ENCODE peak calls at places on chromosomes 5 and 9, in six cellular contexts. One of them, this sample, is unnamed.

GRCh38 chr9:61674465-61674864 is 484.6 kb downstream of the SPATA31A7 start:
- DNase-seq in A673: no peak
- DNase-seq in cardiac fibroblast: no peak
- DNase-seq in breast epithelium: no peak
- DNase-seq in CD4-positive, alpha-beta T cell: no peak
- DNase-seq in adrenal gland: no peak
- DNase-seq in this sample: no peak

GRCh38 chr5:39494099-39494498 is 69.3 kb upstream of the DAB2 start:
- DNase-seq in A673: no peak
- DNase-seq in cardiac fibroblast: peak
- DNase-seq in breast epithelium: no peak
- DNase-seq in CD4-positive, alpha-beta T cell: no peak
- DNase-seq in adrenal gland: no peak
- DNase-seq in this sample: no peak

GRCh38 chr9:91416086-91416712 is 7.4 kb downstream of the NFIL3 start:
- DNase-seq in A673: no peak
- DNase-seq in cardiac fibroblast: no peak
- DNase-seq in breast epithelium: no peak
- DNase-seq in CD4-positive, alpha-beta T cell: no peak
- DNase-seq in adrenal gland: no peak
- DNase-seq in this sample: no peak

GRCh38 chr5:92504346-92504745 is 1076.7 kb downstream of the NR2F1-AS1 start:
- DNase-seq in A673: no peak
- DNase-seq in cardiac fibroblast: no peak
- DNase-seq in breast epithelium: no peak
- DNase-seq in CD4-positive, alpha-beta T cell: no peak
- DNase-seq in adrenal gland: no peak
- DNase-seq in this sample: no peak

GRCh38 chr5:172735141-172735831 is 35.7 kb downstream of the DUSP1 start:
- DNase-seq in A673: no peak
- DNase-seq in cardiac fibroblast: no peak
- DNase-seq in breast epithelium: no peak
- DNase-seq in CD4-positive, alpha-beta T cell: no peak
- DNase-seq in adrenal gland: peak
- DNase-seq in this sample: no peak

GRCh38 chr5:131899686-131900085 is 45.8 kb downstream of the MEIKIN start:
- DNase-seq in A673: no peak
- DNase-seq in cardiac fibroblast: peak
- DNase-seq in breast epithelium: no peak
- DNase-seq in CD4-positive, alpha-beta T cell: no peak
- DNase-seq in adrenal gland: no peak
- DNase-seq in this sample: no peak

GRCh38 chr9:69900406-69900805 is 79.8 kb downstream of the CFAP95 start:
- DNase-seq in A673: no peak
- DNase-seq in cardiac fibroblast: no peak
- DNase-seq in breast epithelium: no peak
- DNase-seq in CD4-positive, alpha-beta T cell: no peak
- DNase-seq in adrenal gland: no peak
- DNase-seq in this sample: no peak

GRCh38 chr5:59685806-59686205 is 207.7 kb downstream of the PDE4D start:
- DNase-seq in A673: no peak
- DNase-seq in cardiac fibroblast: peak
- DNase-seq in breast epithelium: no peak
- DNase-seq in CD4-positive, alpha-beta T cell: no peak
- DNase-seq in adrenal gland: no peak
- DNase-seq in this sample: no peak

GRCh38 chr5:139642891-139643871 is 5.0 kb upstream of the CXXC5 start:
- DNase-seq in A673: no peak
- DNase-seq in cardiac fibroblast: no peak
- DNase-seq in breast epithelium: peak
- DNase-seq in CD4-positive, alpha-beta T cell: no peak
- DNase-seq in adrenal gland: no peak
- DNase-seq in this sample: no peak

GRCh38 chr9:107707419-107707837 is 217.9 kb upstream of the KLF4 start:
- DNase-seq in A673: no peak
- DNase-seq in cardiac fibroblast: peak
- DNase-seq in breast epithelium: no peak
- DNase-seq in CD4-positive, alpha-beta T cell: no peak
- DNase-seq in adrenal gland: peak
- DNase-seq in this sample: no peak

GRCh38 chr5:78647411-78647818 is 1.2 kb downstream of the LHFPL2 start:
- DNase-seq in A673: peak
- DNase-seq in cardiac fibroblast: peak
- DNase-seq in breast epithelium: no peak
- DNase-seq in CD4-positive, alpha-beta T cell: no peak
- DNase-seq in adrenal gland: peak
- DNase-seq in this sample: no peak

GRCh38 chr5:111070272-111071134 is 1.0 kb upstream of the TSLP start:
- DNase-seq in A673: peak
- DNase-seq in cardiac fibroblast: no peak
- DNase-seq in breast epithelium: no peak
- DNase-seq in CD4-positive, alpha-beta T cell: no peak
- DNase-seq in adrenal gland: no peak
- DNase-seq in this sample: no peak

GRCh38 chr5:89981871-89982773 is 427.4 kb downstream of the CETN3 start:
- DNase-seq in A673: no peak
- DNase-seq in cardiac fibroblast: no peak
- DNase-seq in breast epithelium: no peak
- DNase-seq in CD4-positive, alpha-beta T cell: no peak
- DNase-seq in adrenal gland: no peak
- DNase-seq in this sample: no peak

GRCh38 chr9:117413346-117414219 is 1.3 kb downstream of the ASTN2 start:
- DNase-seq in A673: peak
- DNase-seq in cardiac fibroblast: no peak
- DNase-seq in breast epithelium: no peak
- DNase-seq in CD4-positive, alpha-beta T cell: no peak
- DNase-seq in adrenal gland: no peak
- DNase-seq in this sample: no peak
- TF ChIP-seq CTCF in A673: no peak
- TF ChIP-seq CTCF in cardiac fibroblast: no peak
- TF ChIP-seq CTCF in breast epithelium: no peak
- TF ChIP-seq CTCF in CD4-positive, alpha-beta T cell: no peak
- TF ChIP-seq CTCF in adrenal gland: no peak
- TF ChIP-seq CTCF in this sample: no peak

GRCh38 chr5:154868702-154869101 is 10.3 kb downstream of the CNOT8 start:
- DNase-seq in A673: no peak
- DNase-seq in cardiac fibroblast: peak
- DNase-seq in breast epithelium: no peak
- DNase-seq in CD4-positive, alpha-beta T cell: no peak
- DNase-seq in adrenal gland: no peak
- DNase-seq in this sample: no peak
- TF ChIP-seq CTCF in A673: no peak
- TF ChIP-seq CTCF in cardiac fibroblast: no peak
- TF ChIP-seq CTCF in breast epithelium: no peak
- TF ChIP-seq CTCF in CD4-positive, alpha-beta T cell: peak
- TF ChIP-seq CTCF in adrenal gland: no peak
- TF ChIP-seq CTCF in this sample: no peak

DNA sequence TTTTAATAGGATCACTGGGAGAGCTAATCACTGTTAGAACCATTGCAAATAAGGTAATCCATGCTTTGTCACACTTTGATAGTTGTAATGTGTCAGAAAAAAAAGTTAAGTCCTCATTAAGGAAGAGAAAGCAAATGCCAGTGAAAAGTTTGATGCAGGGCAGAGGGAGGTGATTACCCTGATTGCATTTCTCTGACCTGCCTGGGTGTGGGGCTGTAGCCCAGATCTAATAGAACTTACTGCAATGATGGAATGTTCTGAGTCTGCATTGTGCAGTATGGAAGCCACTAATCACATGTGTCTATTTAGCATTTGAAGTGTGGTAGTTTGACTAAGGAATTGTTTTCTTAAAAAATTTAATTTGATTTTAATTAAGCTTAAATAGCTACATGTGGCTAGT is 202.7 kb downstream of the ATP10B start:
- DNase-seq in A673: peak
- DNase-seq in cardiac fibroblast: no peak
- DNase-seq in breast epithelium: no peak
- DNase-seq in CD4-positive, alpha-beta T cell: no peak
- DNase-seq in adrenal gland: no peak
- DNase-seq in this sample: no peak
- TF ChIP-seq CTCF in A673: peak
- TF ChIP-seq CTCF in cardiac fibroblast: no peak
- TF ChIP-seq CTCF in breast epithelium: no peak
- TF ChIP-seq CTCF in CD4-positive, alpha-beta T cell: no peak
- TF ChIP-seq CTCF in adrenal gland: no peak
- TF ChIP-seq CTCF in this sample: peak

DNA sequence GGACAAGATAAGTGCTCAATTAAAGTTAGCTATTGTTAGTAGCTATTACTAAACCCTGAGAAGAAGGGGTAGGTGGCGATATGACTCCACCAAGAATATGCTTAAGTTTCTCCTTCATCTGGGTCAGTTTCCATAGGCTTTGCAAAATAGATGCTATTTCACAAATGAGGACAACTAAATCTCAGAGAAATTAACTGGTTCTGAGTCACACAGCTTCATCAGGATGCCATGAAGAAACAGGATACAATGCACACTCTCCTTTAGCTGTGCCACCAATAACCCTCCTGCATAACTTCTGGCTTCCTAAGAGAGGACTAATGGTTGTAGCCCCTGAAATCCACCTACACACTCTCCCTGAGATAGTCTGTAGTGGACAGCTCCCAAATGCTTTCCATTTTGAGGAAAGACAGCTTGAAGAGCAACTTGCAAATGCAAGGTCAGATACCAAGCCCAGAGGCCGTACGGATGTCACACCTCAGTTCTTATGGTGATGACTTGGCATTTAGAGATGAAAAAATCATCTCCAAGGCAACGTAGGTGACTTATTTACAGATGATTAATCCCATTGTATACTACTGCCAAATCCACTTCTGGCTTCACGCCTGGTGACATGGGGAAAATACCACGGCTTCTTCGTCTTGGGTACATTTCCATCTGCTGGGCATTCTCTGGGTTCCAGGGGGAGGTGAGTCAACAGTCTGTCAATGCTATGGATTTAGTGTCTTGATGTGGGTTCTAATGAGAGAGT is 251.4 kb upstream of the IL12B start:
- DNase-seq in A673: no peak
- DNase-seq in cardiac fibroblast: peak
- DNase-seq in breast epithelium: no peak
- DNase-seq in CD4-positive, alpha-beta T cell: no peak
- DNase-seq in adrenal gland: peak
- DNase-seq in this sample: no peak
- TF ChIP-seq CTCF in A673: no peak
- TF ChIP-seq CTCF in cardiac fibroblast: peak
- TF ChIP-seq CTCF in breast epithelium: no peak
- TF ChIP-seq CTCF in CD4-positive, alpha-beta T cell: no peak
- TF ChIP-seq CTCF in adrenal gland: no peak
- TF ChIP-seq CTCF in this sample: no peak

GRCh38 chr5:57299945-57300344 is 126.1 kb downstream of the GPBP1 start:
- DNase-seq in A673: no peak
- DNase-seq in cardiac fibroblast: no peak
- DNase-seq in breast epithelium: no peak
- DNase-seq in CD4-positive, alpha-beta T cell: no peak
- DNase-seq in adrenal gland: no peak
- DNase-seq in this sample: no peak
- TF ChIP-seq CTCF in A673: no peak
- TF ChIP-seq CTCF in cardiac fibroblast: no peak
- TF ChIP-seq CTCF in breast epithelium: no peak
- TF ChIP-seq CTCF in CD4-positive, alpha-beta T cell: no peak
- TF ChIP-seq CTCF in adrenal gland: no peak
- TF ChIP-seq CTCF in this sample: no peak

GRCh38 chr5:72244862-72245371 is 75.1 kb downstream of the MRPS27 start:
- DNase-seq in A673: peak
- DNase-seq in cardiac fibroblast: peak
- DNase-seq in breast epithelium: no peak
- DNase-seq in CD4-positive, alpha-beta T cell: no peak
- DNase-seq in adrenal gland: peak
- DNase-seq in this sample: no peak
- TF ChIP-seq CTCF in A673: peak
- TF ChIP-seq CTCF in cardiac fibroblast: peak
- TF ChIP-seq CTCF in breast epithelium: no peak
- TF ChIP-seq CTCF in CD4-positive, alpha-beta T cell: no peak
- TF ChIP-seq CTCF in adrenal gland: peak
- TF ChIP-seq CTCF in this sample: peak